ENCODE peak calls at places on chromosome 17, in six cellular contexts. One of them, this sample, is unnamed.

GRCh38 chr17:67557052-67557845 is 160.5 kb upstream of the NOL11 start:
- DNase-seq in HCT116: no peak
- DNase-seq in bronchial epithelial cell: no peak
- DNase-seq in prostate gland: no peak
- DNase-seq in NCI-H774: no peak
- DNase-seq in kidney tubule cell: no peak
- DNase-seq in this sample: no peak

GRCh38 chr17:29115435-29115834 is 64.8 kb downstream of the MYO18A start:
- DNase-seq in HCT116: no peak
- DNase-seq in bronchial epithelial cell: no peak
- DNase-seq in prostate gland: no peak
- DNase-seq in NCI-H774: no peak
- DNase-seq in kidney tubule cell: no peak
- DNase-seq in this sample: no peak

GRCh38 chr17:17044846-17045561 is 2.7 kb downstream of the MPRIP start:
- DNase-seq in HCT116: no peak
- DNase-seq in bronchial epithelial cell: peak
- DNase-seq in prostate gland: no peak
- DNase-seq in NCI-H774: no peak
- DNase-seq in kidney tubule cell: peak
- DNase-seq in this sample: peak

GRCh38 chr17:2459917-2460271 is 51.8 kb downstream of the METTL16 start:
- DNase-seq in HCT116: no peak
- DNase-seq in bronchial epithelial cell: no peak
- DNase-seq in prostate gland: no peak
- DNase-seq in NCI-H774: no peak
- DNase-seq in kidney tubule cell: no peak
- DNase-seq in this sample: no peak

GRCh38 chr17:42276609-42277341 is 584 bp upstream of the STAT5B start:
- DNase-seq in HCT116: no peak
- DNase-seq in bronchial epithelial cell: peak
- DNase-seq in prostate gland: no peak
- DNase-seq in NCI-H774: peak
- DNase-seq in kidney tubule cell: peak
- DNase-seq in this sample: peak

GRCh38 chr17:75630071-75630917 is 2.9 kb upstream of the SMIM5 start:
- DNase-seq in HCT116: no peak
- DNase-seq in bronchial epithelial cell: no peak
- DNase-seq in prostate gland: no peak
- DNase-seq in NCI-H774: no peak
- DNase-seq in kidney tubule cell: no peak
- DNase-seq in this sample: no peak

GRCh38 chr17:77316191-77316641 is 175.4 kb downstream of the SEC14L1 start:
- DNase-seq in HCT116: no peak
- DNase-seq in bronchial epithelial cell: peak
- DNase-seq in prostate gland: no peak
- DNase-seq in NCI-H774: no peak
- DNase-seq in kidney tubule cell: peak
- DNase-seq in this sample: no peak

GRCh38 chr17:66663041-66663494 is 171.8 kb upstream of the CACNG5 start:
- DNase-seq in HCT116: no peak
- DNase-seq in bronchial epithelial cell: no peak
- DNase-seq in prostate gland: no peak
- DNase-seq in NCI-H774: no peak
- DNase-seq in kidney tubule cell: no peak
- DNase-seq in this sample: no peak

GRCh38 chr17:64626827-64627226 is 35.3 kb downstream of the SMURF2 start:
- DNase-seq in HCT116: no peak
- DNase-seq in bronchial epithelial cell: no peak
- DNase-seq in prostate gland: peak
- DNase-seq in NCI-H774: no peak
- DNase-seq in kidney tubule cell: no peak
- DNase-seq in this sample: no peak

GRCh38 chr17:49522329-49522890 is 27.3 kb downstream of the NGFR start:
- DNase-seq in HCT116: no peak
- DNase-seq in bronchial epithelial cell: no peak
- DNase-seq in prostate gland: no peak
- DNase-seq in NCI-H774: no peak
- DNase-seq in kidney tubule cell: no peak
- DNase-seq in this sample: no peak

GRCh38 chr17:48053758-48054237 is 5.6 kb downstream of the NFE2L1 start:
- DNase-seq in HCT116: no peak
- DNase-seq in bronchial epithelial cell: no peak
- DNase-seq in prostate gland: no peak
- DNase-seq in NCI-H774: no peak
- DNase-seq in kidney tubule cell: no peak
- DNase-seq in this sample: no peak

GRCh38 chr17:79950711-79951110 is 85.0 kb downstream of the TBC1D16 start:
- DNase-seq in HCT116: no peak
- DNase-seq in bronchial epithelial cell: no peak
- DNase-seq in prostate gland: no peak
- DNase-seq in NCI-H774: no peak
- DNase-seq in kidney tubule cell: no peak
- DNase-seq in this sample: no peak

GRCh38 chr17:21034350-21035235 is 8.2 kb downstream of the USP22 start:
- DNase-seq in HCT116: no peak
- DNase-seq in bronchial epithelial cell: no peak
- DNase-seq in prostate gland: no peak
- DNase-seq in NCI-H774: no peak
- DNase-seq in kidney tubule cell: no peak
- DNase-seq in this sample: no peak

GRCh38 chr17:71987634-71988033 is 133.2 kb upstream of the SOX9 start:
- DNase-seq in HCT116: no peak
- DNase-seq in bronchial epithelial cell: peak
- DNase-seq in prostate gland: no peak
- DNase-seq in NCI-H774: no peak
- DNase-seq in kidney tubule cell: peak
- DNase-seq in this sample: no peak

GRCh38 chr17:17581509-17581908 is 10.0 kb downstream of the PEMT start:
- DNase-seq in HCT116: no peak
- DNase-seq in bronchial epithelial cell: no peak
- DNase-seq in prostate gland: no peak
- DNase-seq in NCI-H774: no peak
- DNase-seq in kidney tubule cell: peak
- DNase-seq in this sample: no peak

GRCh38 chr17:34584805-34585416 is 5.5 kb downstream of the TMEM132E start:
- DNase-seq in HCT116: no peak
- DNase-seq in bronchial epithelial cell: peak
- DNase-seq in prostate gland: no peak
- DNase-seq in NCI-H774: no peak
- DNase-seq in kidney tubule cell: peak
- DNase-seq in this sample: peak

GRCh38 chr17:45228121-45228941 is 6.6 kb downstream of the FMNL1 start:
- DNase-seq in HCT116: no peak
- DNase-seq in bronchial epithelial cell: no peak
- DNase-seq in prostate gland: no peak
- DNase-seq in NCI-H774: no peak
- DNase-seq in kidney tubule cell: no peak
- DNase-seq in this sample: no peak

GRCh38 chr17:55430531-55431228 is 9.0 kb upstream of the MMD start:
- DNase-seq in HCT116: no peak
- DNase-seq in bronchial epithelial cell: peak
- DNase-seq in prostate gland: no peak
- DNase-seq in NCI-H774: no peak
- DNase-seq in kidney tubule cell: peak
- DNase-seq in this sample: no peak

GRCh38 chr17:35086931-35087573 is 23.5 kb upstream of the RFFL start:
- DNase-seq in HCT116: no peak
- DNase-seq in bronchial epithelial cell: peak
- DNase-seq in prostate gland: no peak
- DNase-seq in NCI-H774: no peak
- DNase-seq in kidney tubule cell: peak
- DNase-seq in this sample: no peak

GRCh38 chr17:73985466-73986015 is 217.9 kb upstream of the RPL38 start:
- DNase-seq in HCT116: no peak
- DNase-seq in bronchial epithelial cell: no peak
- DNase-seq in prostate gland: no peak
- DNase-seq in NCI-H774: no peak
- DNase-seq in kidney tubule cell: no peak
- DNase-seq in this sample: no peak

GRCh38 chr17:50196826-50197225 is 4.6 kb downstream of the COL1A1 start:
- DNase-seq in HCT116: no peak
- DNase-seq in bronchial epithelial cell: peak
- DNase-seq in prostate gland: no peak
- DNase-seq in NCI-H774: no peak
- DNase-seq in kidney tubule cell: no peak
- DNase-seq in this sample: no peak

GRCh38 chr17:81282141-81282540 is 13.0 kb downstream of the SLC38A10 start:
- DNase-seq in HCT116: no peak
- DNase-seq in bronchial epithelial cell: no peak
- DNase-seq in prostate gland: no peak
- DNase-seq in NCI-H774: no peak
- DNase-seq in kidney tubule cell: no peak
- DNase-seq in this sample: no peak

GRCh38 chr17:61309857-61310256 is 89.8 kb upstream of the TBX2 start:
- DNase-seq in HCT116: no peak
- DNase-seq in bronchial epithelial cell: peak
- DNase-seq in prostate gland: no peak
- DNase-seq in NCI-H774: no peak
- DNase-seq in kidney tubule cell: peak
- DNase-seq in this sample: no peak

GRCh38 chr17:67322039-67322787 is 44.2 kb downstream of the PSMD12 start:
- DNase-seq in HCT116: no peak
- DNase-seq in bronchial epithelial cell: no peak
- DNase-seq in prostate gland: no peak
- DNase-seq in NCI-H774: peak
- DNase-seq in kidney tubule cell: no peak
- DNase-seq in this sample: no peak